ENCODE peak calls at places on chromosomes 4 and X, in four cellular contexts. One of them, this sample, is unnamed.
A peak's percentile ranks its signal among the peaks of the same experiment; 100 is the strongest.

GRCh38 chr4:86543080-86543479 is 51.0 kb upstream of the PTPN13 start:
- DNase-seq in HepG2: no peak
- DNase-seq in K562: no peak
- DNase-seq in GM12878: no peak
- DNase-seq in this sample: no peak

GRCh38 chr4:48698029-48698901 is 81.8 kb downstream of the FRYL start:
- DNase-seq in HepG2: peak; percentile 75
- DNase-seq in K562: peak; percentile 12
- DNase-seq in GM12878: no peak
- DNase-seq in this sample: peak; percentile 16

GRCh38 chr4:68466185-68466584 is 18.9 kb downstream of the TMPRSS11E start:
- DNase-seq in HepG2: no peak
- DNase-seq in K562: no peak
- DNase-seq in GM12878: no peak
- DNase-seq in this sample: peak; percentile 29

GRCh38 chr4:77193511-77194236 is 36.7 kb downstream of the CCNG2 start:
- DNase-seq in HepG2: no peak
- DNase-seq in K562: peak; percentile 64
- DNase-seq in GM12878: peak; percentile 69
- DNase-seq in this sample: no peak

GRCh38 chr4:74632634-74633033 is 161.7 kb downstream of the BTC start:
- DNase-seq in HepG2: no peak
- DNase-seq in K562: no peak
- DNase-seq in GM12878: no peak
- DNase-seq in this sample: no peak

GRCh38 chr4:145679991-145680455 is at the start of gene C4orf51:
- DNase-seq in HepG2: peak; percentile 10
- DNase-seq in K562: no peak
- DNase-seq in GM12878: no peak
- DNase-seq in this sample: peak; percentile 31

GRCh38 chrX:29397506-29397905 is 810.3 kb downstream of the IL1RAPL1 start:
- DNase-seq in HepG2: no peak
- DNase-seq in K562: no peak
- DNase-seq in GM12878: no peak
- DNase-seq in this sample: no peak

GRCh38 chrX:107204063-107204605 is 2.1 kb downstream of the NUP62CL start:
- DNase-seq in HepG2: no peak
- DNase-seq in K562: no peak
- DNase-seq in GM12878: no peak
- DNase-seq in this sample: peak; percentile 36

GRCh38 chr4:45442466-45442865 is 681.4 kb downstream of the GABRG1 start:
- DNase-seq in HepG2: no peak
- DNase-seq in K562: no peak
- DNase-seq in GM12878: no peak
- DNase-seq in this sample: peak; percentile 9

GRCh38 chr4:26020083-26020668 is 106.2 kb downstream of the SMIM20 start:
- DNase-seq in HepG2: no peak
- DNase-seq in K562: no peak
- DNase-seq in GM12878: no peak
- DNase-seq in this sample: no peak

GRCh38 chr4:176193898-176194297 is 1.5 kb downstream of the SPATA4 start:
- DNase-seq in HepG2: no peak
- DNase-seq in K562: no peak
- DNase-seq in GM12878: no peak
- DNase-seq in this sample: no peak

GRCh38 chrX:131752493-131753198 is 208.8 kb downstream of the OR13H1 start:
- DNase-seq in HepG2: no peak
- DNase-seq in K562: no peak
- DNase-seq in GM12878: peak; percentile 87
- DNase-seq in this sample: peak; percentile 92

GRCh38 chr4:80006935-80007744 is 65.9 kb downstream of the ANTXR2 start:
- DNase-seq in HepG2: peak; percentile 76
- DNase-seq in K562: peak; percentile 12
- DNase-seq in GM12878: no peak
- DNase-seq in this sample: no peak

GRCh38 chrX:129754266-129755024 is 15.7 kb downstream of the XPNPEP2 start:
- DNase-seq in HepG2: no peak
- DNase-seq in K562: peak; percentile 64
- DNase-seq in GM12878: no peak
- DNase-seq in this sample: no peak

GRCh38 chr4:39706334-39706733 is 8.4 kb downstream of the UBE2K start:
- DNase-seq in HepG2: peak; percentile 58
- DNase-seq in K562: no peak
- DNase-seq in GM12878: no peak
- DNase-seq in this sample: no peak

GRCh38 chr4:138710297-138710696 is 305.3 kb upstream of the NOCT start:
- DNase-seq in HepG2: no peak
- DNase-seq in K562: no peak
- DNase-seq in GM12878: no peak
- DNase-seq in this sample: no peak

GRCh38 chrX:26918633-26919032 is 544.5 kb downstream of the PPP4R3C start:
- DNase-seq in HepG2: peak; percentile 23
- DNase-seq in K562: no peak
- DNase-seq in GM12878: no peak
- DNase-seq in this sample: peak; percentile 13

GRCh38 chrX:50211510-50211909 is 6.9 kb downstream of the CCNB3 start:
- DNase-seq in HepG2: no peak
- DNase-seq in K562: no peak
- DNase-seq in GM12878: no peak
- DNase-seq in this sample: no peak

GRCh38 chr4:107492566-107492965 is 227.5 kb downstream of the PAPSS1 start:
- DNase-seq in HepG2: no peak
- DNase-seq in K562: no peak
- DNase-seq in GM12878: no peak
- DNase-seq in this sample: no peak

GRCh38 chr4:69977582-69977981 is 12.1 kb upstream of the CSN2 start:
- DNase-seq in HepG2: no peak
- DNase-seq in K562: no peak
- DNase-seq in GM12878: no peak
- DNase-seq in this sample: no peak

GRCh38 chr4:10115657-10116624 is 658 bp downstream of the WDR1 start:
- DNase-seq in HepG2: peak; percentile 58
- DNase-seq in K562: peak; percentile 83
- DNase-seq in GM12878: peak; percentile 23
- DNase-seq in this sample: peak; percentile 62

GRCh38 chr4:138835833-138836521 is 179.6 kb upstream of the NOCT start:
- DNase-seq in HepG2: peak; percentile 65
- DNase-seq in K562: peak; percentile 10
- DNase-seq in GM12878: no peak
- DNase-seq in this sample: peak; percentile 3

DNA sequence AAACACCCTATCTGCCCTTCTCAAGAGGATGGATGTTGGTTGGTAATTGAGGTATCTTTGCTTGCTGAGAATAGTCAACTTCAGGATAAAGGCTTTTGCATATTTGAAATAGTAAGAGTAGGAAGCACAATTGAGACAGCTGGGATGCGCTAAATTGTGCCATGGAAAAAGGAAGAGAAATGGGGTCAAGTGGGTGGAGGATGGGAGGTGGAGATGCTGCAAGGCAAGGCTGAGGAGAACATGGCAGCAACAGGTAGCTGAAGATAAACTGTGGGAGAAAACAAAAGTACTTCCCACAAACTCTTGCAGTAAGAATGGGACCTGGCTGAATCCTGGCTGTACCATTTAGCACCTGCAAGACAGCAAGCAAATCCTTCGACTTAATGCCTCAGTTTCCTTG is 13.9 kb upstream of the CDS1 start:
- DNase-seq in HepG2: no peak
- DNase-seq in K562: no peak
- DNase-seq in GM12878: no peak
- DNase-seq in this sample: no peak
- TF ChIP-seq CHD4 in HepG2: no peak
- TF ChIP-seq CHD4 in K562: no peak
- TF ChIP-seq CHD4 in GM12878: no peak
- TF ChIP-seq CHD4 in this sample: no peak

GRCh38 chrX:81957318-81957717 is 755.4 kb downstream of the SH3BGRL start:
- DNase-seq in HepG2: no peak
- DNase-seq in K562: no peak
- DNase-seq in GM12878: no peak
- DNase-seq in this sample: no peak
- TF ChIP-seq JUNB in HepG2: no peak
- TF ChIP-seq JUNB in K562: no peak
- TF ChIP-seq JUNB in GM12878: no peak
- TF ChIP-seq JUNB in this sample: no peak

DNA sequence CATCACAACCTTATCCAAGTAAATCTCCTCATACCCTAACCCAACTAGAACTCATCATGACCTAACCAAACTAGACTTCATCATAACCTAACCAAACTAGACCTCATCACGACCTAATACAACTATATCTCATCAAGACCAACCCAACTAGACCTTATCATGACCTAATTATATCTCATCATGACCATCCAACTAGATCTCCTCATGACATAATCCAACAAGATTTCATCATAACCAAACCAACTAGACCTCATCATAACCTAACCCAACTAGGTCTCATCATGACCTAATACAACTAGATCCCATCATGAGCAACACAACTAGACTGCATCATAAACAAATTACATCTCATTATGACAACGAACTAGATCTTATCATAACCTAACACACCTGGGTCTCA is 86.4 kb downstream of the DHRSX start:
- DNase-seq in HepG2: no peak
- DNase-seq in K562: no peak
- DNase-seq in GM12878: no peak
- DNase-seq in this sample: no peak
- TF ChIP-seq MYC in HepG2: no peak
- TF ChIP-seq MYC in K562: no peak
- TF ChIP-seq MYC in GM12878: no peak
- TF ChIP-seq MYC in this sample: no peak

GRCh38 chrX:14529288-14529989 is at the start of gene GLRA2:
- DNase-seq in HepG2: peak; percentile 1
- DNase-seq in K562: no peak
- DNase-seq in GM12878: no peak
- DNase-seq in this sample: peak; percentile 1
- TF ChIP-seq CHD4 in HepG2: no peak
- TF ChIP-seq CHD4 in K562: no peak
- TF ChIP-seq CHD4 in GM12878: no peak
- TF ChIP-seq CHD4 in this sample: no peak

GRCh38 chrX:7926501-7926900 is 712 bp downstream of the PNPLA4 start:
- DNase-seq in HepG2: no peak
- DNase-seq in K562: no peak
- DNase-seq in GM12878: no peak
- DNase-seq in this sample: no peak
- TF ChIP-seq JUNB in HepG2: no peak
- TF ChIP-seq JUNB in K562: no peak
- TF ChIP-seq JUNB in GM12878: no peak
- TF ChIP-seq JUNB in this sample: no peak